ENCODE peak calls at places on chromosomes 16 and 17, in six cellular contexts. W, S, F, H, K and P are unnamed samples.

GRCh38 chr16:86443508-86444130 is 66.7 kb upstream of the FOXF1 start:
- DNase-seq in W (no peak), S (no peak), F (no peak), H (no peak), K (no peak), P (no peak)

GRCh38 chr16:88453621-88454314 is 688 bp downstream of the ZFPM1 start:
- DNase-seq in W (no peak), S (no peak), F (no peak), H (no peak), K (no peak), P (no peak)

GRCh38 chr17:58669853-58670252 is 22.0 kb downstream of the TEX14 start:
- DNase-seq in W (no peak), S (no peak), F (no peak), H (no peak), K (no peak), P (no peak)

GRCh38 chr16:17277981-17278381 is 192.8 kb downstream of the XYLT1 start:
- DNase-seq in W (no peak), S (no peak), F (no peak), H (no peak), K (no peak), P (no peak)

GRCh38 chr16:21023509-21024202 is 123.1 kb downstream of the LYRM1 start:
- DNase-seq in W (no peak), S (no peak), F (no peak), H (peak), K (no peak), P (no peak)

GRCh38 chr16:49453983-49454382 is 80.4 kb downstream of the C16orf78 start:
- DNase-seq in W (no peak), S (no peak), F (no peak), H (no peak), K (no peak), P (no peak)

GRCh38 chr16:85553436-85554113 is 59.5 kb upstream of the GSE1 start:
- DNase-seq in W (no peak), S (peak), F (peak), H (peak), K (no peak), P (no peak)

GRCh38 chr17:29136998-29137730 is 43.0 kb downstream of the MYO18A start:
- DNase-seq in W (no peak), S (no peak), F (no peak), H (no peak), K (no peak), P (no peak)

GRCh38 chr16:88785106-88785924 is at the start of gene PIEZO1:
- DNase-seq in W (no peak), S (peak), F (peak), H (peak), K (no peak), P (no peak)

GRCh38 chr17:70074991-70075390 is at the start of gene KCNJ16:
- DNase-seq in W (no peak), S (no peak), F (no peak), H (no peak), K (no peak), P (no peak)

GRCh38 chr17:10614536-10615155 is 42.5 kb downstream of the MYH3 start:
- DNase-seq in W (no peak), S (no peak), F (no peak), H (no peak), K (peak), P (no peak)

GRCh38 chr17:82366749-82367148 is 4.8 kb upstream of the UTS2R start:
- DNase-seq in W (no peak), S (no peak), F (no peak), H (no peak), K (no peak), P (no peak)